ENCODE peak calls at places on chromosomes 4 and X, in seven cellular contexts. One of them, this sample, is unnamed.

GRCh38 chr4:139576219-139576618 is 20.2 kb upstream of the SETD7 start:
- DNase-seq in midbrain: no peak
- DNase-seq in NCI-H2029 treated with DMSO at 0.1 percent for 48 hours: no peak
- DNase-seq in tibial artery: no peak
- DNase-seq in C1 segment of cervical spinal cord: no peak
- DNase-seq in ureter: no peak
- DNase-seq in stimulated activated CD8-positive, alpha-beta memory T cell treated with anti-CD3 and anti-CD28 coated beads, Interleukin-2, amount 100 ng/mL, for 1 hour: no peak
- DNase-seq in this sample: peak

GRCh38 chr4:173181769-173182374 is 13.3 kb downstream of the GALNT7 start:
- DNase-seq in C1 segment of cervical spinal cord: no peak
- DNase-seq in midbrain: no peak
- DNase-seq in tibial artery: no peak
- DNase-seq in NCI-H2029 treated with DMSO at 0.1 percent for 48 hours: no peak
- DNase-seq in ureter: no peak
- DNase-seq in stimulated activated CD8-positive, alpha-beta memory T cell treated with anti-CD3 and anti-CD28 coated beads, Interleukin-2, amount 100 ng/mL, for 1 hour: no peak
- DNase-seq in this sample: no peak

GRCh38 chrX:10175317-10175871 is 18.6 kb downstream of the CLCN4 start:
- DNase-seq in NCI-H2029 treated with DMSO at 0.1 percent for 48 hours: no peak
- DNase-seq in tibial artery: no peak
- DNase-seq in midbrain: no peak
- DNase-seq in C1 segment of cervical spinal cord: no peak
- DNase-seq in ureter: no peak
- DNase-seq in stimulated activated CD8-positive, alpha-beta memory T cell treated with anti-CD3 and anti-CD28 coated beads, Interleukin-2, amount 100 ng/mL, for 1 hour: no peak
- DNase-seq in this sample: no peak

GRCh38 chrX:52271212-52271611 is 86.5 kb downstream of the MAGED4 start:
- DNase-seq in midbrain: no peak
- DNase-seq in tibial artery: no peak
- DNase-seq in stimulated activated CD8-positive, alpha-beta memory T cell treated with anti-CD3 and anti-CD28 coated beads, Interleukin-2, amount 100 ng/mL, for 1 hour: no peak
- DNase-seq in C1 segment of cervical spinal cord: no peak
- DNase-seq in ureter: no peak
- DNase-seq in NCI-H2029 treated with DMSO at 0.1 percent for 48 hours: no peak
- DNase-seq in this sample: no peak

GRCh38 chrX:149074429-149074828 is 430.7 kb downstream of the IDS start:
- DNase-seq in NCI-H2029 treated with DMSO at 0.1 percent for 48 hours: no peak
- DNase-seq in C1 segment of cervical spinal cord: no peak
- DNase-seq in midbrain: no peak
- DNase-seq in tibial artery: peak
- DNase-seq in stimulated activated CD8-positive, alpha-beta memory T cell treated with anti-CD3 and anti-CD28 coated beads, Interleukin-2, amount 100 ng/mL, for 1 hour: no peak
- DNase-seq in ureter: peak
- DNase-seq in this sample: no peak

GRCh38 chr4:105352826-105353225 is 121.0 kb downstream of the PPA2 start:
- DNase-seq in ureter: no peak
- DNase-seq in C1 segment of cervical spinal cord: no peak
- DNase-seq in midbrain: no peak
- DNase-seq in stimulated activated CD8-positive, alpha-beta memory T cell treated with anti-CD3 and anti-CD28 coated beads, Interleukin-2, amount 100 ng/mL, for 1 hour: no peak
- DNase-seq in NCI-H2029 treated with DMSO at 0.1 percent for 48 hours: no peak
- DNase-seq in tibial artery: no peak
- DNase-seq in this sample: no peak

GRCh38 chr4:25223770-25224375 is 10.0 kb upstream of the PI4K2B start:
- DNase-seq in ureter: no peak
- DNase-seq in midbrain: no peak
- DNase-seq in tibial artery: no peak
- DNase-seq in C1 segment of cervical spinal cord: no peak
- DNase-seq in NCI-H2029 treated with DMSO at 0.1 percent for 48 hours: no peak
- DNase-seq in stimulated activated CD8-positive, alpha-beta memory T cell treated with anti-CD3 and anti-CD28 coated beads, Interleukin-2, amount 100 ng/mL, for 1 hour: no peak
- DNase-seq in this sample: no peak

GRCh38 chrX:119602701-119603255 is 3.4 kb downstream of the NKRF start:
- DNase-seq in ureter: no peak
- DNase-seq in tibial artery: no peak
- DNase-seq in NCI-H2029 treated with DMSO at 0.1 percent for 48 hours: no peak
- DNase-seq in stimulated activated CD8-positive, alpha-beta memory T cell treated with anti-CD3 and anti-CD28 coated beads, Interleukin-2, amount 100 ng/mL, for 1 hour: no peak
- DNase-seq in C1 segment of cervical spinal cord: no peak
- DNase-seq in midbrain: no peak
- DNase-seq in this sample: no peak

GRCh38 chr4:55634417-55635128 is 1.5 kb downstream of the NMU start:
- DNase-seq in tibial artery: no peak
- DNase-seq in NCI-H2029 treated with DMSO at 0.1 percent for 48 hours: no peak
- DNase-seq in ureter: no peak
- DNase-seq in C1 segment of cervical spinal cord: no peak
- DNase-seq in stimulated activated CD8-positive, alpha-beta memory T cell treated with anti-CD3 and anti-CD28 coated beads, Interleukin-2, amount 100 ng/mL, for 1 hour: no peak
- DNase-seq in midbrain: no peak
- DNase-seq in this sample: no peak

GRCh38 chrX:20066968-20067708 is 49.6 kb downstream of the MAP7D2 start:
- DNase-seq in NCI-H2029 treated with DMSO at 0.1 percent for 48 hours: peak
- DNase-seq in stimulated activated CD8-positive, alpha-beta memory T cell treated with anti-CD3 and anti-CD28 coated beads, Interleukin-2, amount 100 ng/mL, for 1 hour: no peak
- DNase-seq in midbrain: no peak
- DNase-seq in C1 segment of cervical spinal cord: no peak
- DNase-seq in tibial artery: no peak
- DNase-seq in ureter: no peak
- DNase-seq in this sample: peak

GRCh38 chr4:1516881-1517480 is 110.7 kb upstream of the NKX1-1 start:
- DNase-seq in tibial artery: no peak
- DNase-seq in NCI-H2029 treated with DMSO at 0.1 percent for 48 hours: no peak
- DNase-seq in stimulated activated CD8-positive, alpha-beta memory T cell treated with anti-CD3 and anti-CD28 coated beads, Interleukin-2, amount 100 ng/mL, for 1 hour: no peak
- DNase-seq in midbrain: no peak
- DNase-seq in C1 segment of cervical spinal cord: no peak
- DNase-seq in ureter: no peak
- DNase-seq in this sample: no peak

GRCh38 chr4:70667710-70668535 is 1.6 kb upstream of the JCHAIN start:
- DNase-seq in NCI-H2029 treated with DMSO at 0.1 percent for 48 hours: no peak
- DNase-seq in ureter: no peak
- DNase-seq in midbrain: no peak
- DNase-seq in stimulated activated CD8-positive, alpha-beta memory T cell treated with anti-CD3 and anti-CD28 coated beads, Interleukin-2, amount 100 ng/mL, for 1 hour: no peak
- DNase-seq in C1 segment of cervical spinal cord: no peak
- DNase-seq in tibial artery: no peak
- DNase-seq in this sample: no peak

GRCh38 chr4:154590329-154591006 is at the start of gene FGA:
- DNase-seq in stimulated activated CD8-positive, alpha-beta memory T cell treated with anti-CD3 and anti-CD28 coated beads, Interleukin-2, amount 100 ng/mL, for 1 hour: no peak
- DNase-seq in ureter: no peak
- DNase-seq in NCI-H2029 treated with DMSO at 0.1 percent for 48 hours: no peak
- DNase-seq in midbrain: no peak
- DNase-seq in tibial artery: no peak
- DNase-seq in C1 segment of cervical spinal cord: no peak
- DNase-seq in this sample: no peak

GRCh38 chr4:2258091-2259035 is 3.5 kb downstream of the MXD4 start:
- DNase-seq in tibial artery: peak
- DNase-seq in NCI-H2029 treated with DMSO at 0.1 percent for 48 hours: no peak
- DNase-seq in ureter: no peak
- DNase-seq in midbrain: no peak
- DNase-seq in C1 segment of cervical spinal cord: no peak
- DNase-seq in stimulated activated CD8-positive, alpha-beta memory T cell treated with anti-CD3 and anti-CD28 coated beads, Interleukin-2, amount 100 ng/mL, for 1 hour: no peak
- DNase-seq in this sample: no peak

GRCh38 chr4:11799182-11799581 is 370.5 kb upstream of the HS3ST1 start:
- DNase-seq in ureter: no peak
- DNase-seq in stimulated activated CD8-positive, alpha-beta memory T cell treated with anti-CD3 and anti-CD28 coated beads, Interleukin-2, amount 100 ng/mL, for 1 hour: no peak
- DNase-seq in NCI-H2029 treated with DMSO at 0.1 percent for 48 hours: peak
- DNase-seq in midbrain: no peak
- DNase-seq in C1 segment of cervical spinal cord: no peak
- DNase-seq in tibial artery: no peak
- DNase-seq in this sample: no peak

GRCh38 chr4:47442980-47443379 is 20.5 kb downstream of the COMMD8 start:
- DNase-seq in tibial artery: peak
- DNase-seq in stimulated activated CD8-positive, alpha-beta memory T cell treated with anti-CD3 and anti-CD28 coated beads, Interleukin-2, amount 100 ng/mL, for 1 hour: no peak
- DNase-seq in NCI-H2029 treated with DMSO at 0.1 percent for 48 hours: no peak
- DNase-seq in ureter: no peak
- DNase-seq in C1 segment of cervical spinal cord: no peak
- DNase-seq in midbrain: peak
- DNase-seq in this sample: peak

GRCh38 chr4:56698329-56698728 is 17.2 kb upstream of the HOPX start:
- DNase-seq in tibial artery: no peak
- DNase-seq in NCI-H2029 treated with DMSO at 0.1 percent for 48 hours: peak
- DNase-seq in stimulated activated CD8-positive, alpha-beta memory T cell treated with anti-CD3 and anti-CD28 coated beads, Interleukin-2, amount 100 ng/mL, for 1 hour: no peak
- DNase-seq in ureter: no peak
- DNase-seq in midbrain: no peak
- DNase-seq in C1 segment of cervical spinal cord: no peak
- DNase-seq in this sample: no peak

GRCh38 chr4:10087152-10087791 is 29.3 kb downstream of the WDR1 start:
- DNase-seq in stimulated activated CD8-positive, alpha-beta memory T cell treated with anti-CD3 and anti-CD28 coated beads, Interleukin-2, amount 100 ng/mL, for 1 hour: no peak
- DNase-seq in tibial artery: no peak
- DNase-seq in NCI-H2029 treated with DMSO at 0.1 percent for 48 hours: no peak
- DNase-seq in ureter: no peak
- DNase-seq in midbrain: no peak
- DNase-seq in C1 segment of cervical spinal cord: no peak
- DNase-seq in this sample: no peak

GRCh38 chr4:67587156-67587555 is 28.6 kb downstream of the STAP1 start:
- DNase-seq in stimulated activated CD8-positive, alpha-beta memory T cell treated with anti-CD3 and anti-CD28 coated beads, Interleukin-2, amount 100 ng/mL, for 1 hour: no peak
- DNase-seq in tibial artery: no peak
- DNase-seq in NCI-H2029 treated with DMSO at 0.1 percent for 48 hours: no peak
- DNase-seq in C1 segment of cervical spinal cord: no peak
- DNase-seq in midbrain: no peak
- DNase-seq in ureter: no peak
- DNase-seq in this sample: no peak

GRCh38 chr4:55447826-55448225 is 52.1 kb downstream of the TMEM165 start:
- DNase-seq in ureter: no peak
- DNase-seq in stimulated activated CD8-positive, alpha-beta memory T cell treated with anti-CD3 and anti-CD28 coated beads, Interleukin-2, amount 100 ng/mL, for 1 hour: no peak
- DNase-seq in NCI-H2029 treated with DMSO at 0.1 percent for 48 hours: no peak
- DNase-seq in midbrain: no peak
- DNase-seq in tibial artery: no peak
- DNase-seq in C1 segment of cervical spinal cord: no peak
- DNase-seq in this sample: no peak

GRCh38 chr4:13527192-13527982 is 16.9 kb downstream of the NKX3-2 start:
- DNase-seq in NCI-H2029 treated with DMSO at 0.1 percent for 48 hours: no peak
- DNase-seq in tibial artery: no peak
- DNase-seq in stimulated activated CD8-positive, alpha-beta memory T cell treated with anti-CD3 and anti-CD28 coated beads, Interleukin-2, amount 100 ng/mL, for 1 hour: no peak
- DNase-seq in C1 segment of cervical spinal cord: no peak
- DNase-seq in ureter: no peak
- DNase-seq in midbrain: no peak
- DNase-seq in this sample: no peak

GRCh38 chr4:743463-744211 is 38.0 kb downstream of the PCGF3 start:
- DNase-seq in midbrain: no peak
- DNase-seq in C1 segment of cervical spinal cord: no peak
- DNase-seq in NCI-H2029 treated with DMSO at 0.1 percent for 48 hours: no peak
- DNase-seq in tibial artery: no peak
- DNase-seq in ureter: no peak
- DNase-seq in stimulated activated CD8-positive, alpha-beta memory T cell treated with anti-CD3 and anti-CD28 coated beads, Interleukin-2, amount 100 ng/mL, for 1 hour: no peak
- DNase-seq in this sample: no peak

GRCh38 chrX:101229155-101229554 is 9.6 kb downstream of the DRP2 start:
- DNase-seq in ureter: no peak
- DNase-seq in stimulated activated CD8-positive, alpha-beta memory T cell treated with anti-CD3 and anti-CD28 coated beads, Interleukin-2, amount 100 ng/mL, for 1 hour: no peak
- DNase-seq in NCI-H2029 treated with DMSO at 0.1 percent for 48 hours: no peak
- DNase-seq in C1 segment of cervical spinal cord: no peak
- DNase-seq in tibial artery: no peak
- DNase-seq in midbrain: no peak
- DNase-seq in this sample: no peak